ENCODE peak calls at places on chromosomes 11 and 22, in five cellular contexts. N is T-helper 1 cell; H is naive thymus-derived CD4-positive, alpha-beta T cell; R is left kidney; B is hypothalamus. C is an unnamed sample.
A peak's percentile ranks its signal among the peaks of the same experiment; 100 is the strongest.

GRCh38 chr11:19853016-19853415 is 140.4 kb downstream of the NAV2 start:
- DNase-seq in N (no peak), R (peak; percentile 38), B (no peak), H (no peak), C (no peak)

GRCh38 chr22:23083315-23084021 is 13.1 kb downstream of the GNAZ start:
- DNase-seq in N (no peak), B (no peak), H (no peak), R (no peak), C (no peak)

GRCh38 chr22:20232781-20233180 is 35.3 kb downstream of the RTN4R start:
- DNase-seq in H (no peak), N (no peak), B (no peak), R (no peak), C (no peak)

GRCh38 chr11:2098691-2099522 is 40.3 kb downstream of the IGF2 start:
- DNase-seq in R (no peak), H (no peak), N (no peak), B (no peak), C (no peak)

GRCh38 chr22:23806837-23807236 is 20.1 kb downstream of the SMARCB1 start:
- DNase-seq in N (no peak), H (no peak), R (no peak), B (no peak), C (no peak)

GRCh38 chr11:98601181-98601773 is 419.5 kb upstream of the CNTN5 start:
- DNase-seq in R (no peak), H (no peak), B (no peak), N (no peak), C (no peak)

GRCh38 chr22:37176464-37177061 is 11.5 kb downstream of the C1QTNF6 start:
- DNase-seq in B (peak; percentile 19), H (peak; percentile 42), N (no peak), R (peak; percentile 84), C (no peak)

GRCh38 chr11:73292481-73292880 is 15.6 kb upstream of the ARHGEF17 start:
- DNase-seq in B (no peak), R (no peak), H (no peak), N (no peak), C (no peak)

GRCh38 chr11:123973816-123974215 is 3.8 kb downstream of the OR10S1 start:
- DNase-seq in R (peak; percentile 3), B (no peak), N (no peak), H (no peak), C (no peak)

GRCh38 chr22:25232301-25232700 is 12.9 kb downstream of the CRYBB2 start:
- DNase-seq in H (no peak), R (no peak), B (no peak), N (no peak), C (no peak)

GRCh38 chr11:97525273-97525672 is 1135.5 kb downstream of the JRKL start:
- DNase-seq in H (no peak), B (no peak), R (no peak), N (no peak), C (no peak)

GRCh38 chr11:95698939-95699562 is 90.5 kb downstream of the FAM76B start:
- DNase-seq in B (no peak), R (no peak), H (no peak), N (no peak), C (no peak)

GRCh38 chr11:75773595-75774353 is 5.2 kb downstream of the DGAT2 start:
- DNase-seq in N (no peak), B (no peak), R (no peak), H (no peak), C (no peak)

GRCh38 chr11:123304828-123305530 is 109.9 kb upstream of the CLMP start:
- DNase-seq in B (no peak), H (no peak), R (no peak), N (no peak), C (no peak)

GRCh38 chr11:12411806-12412727 is 34.7 kb downstream of the PARVA start:
- DNase-seq in R (peak; percentile 86), B (peak; percentile 45), N (no peak), H (peak; percentile 22), C (peak; percentile 13)

GRCh38 chr11:75859614-75860013 is 44.6 kb downstream of the UVRAG start:
- DNase-seq in H (no peak), B (no peak), N (no peak), R (no peak), C (no peak)

GRCh38 chr22:23058063-23058462 is 12.3 kb upstream of the GNAZ start:
- DNase-seq in H (no peak), B (no peak), N (no peak), R (no peak), C (no peak)

GRCh38 chr22:25876871-25877270 is 134.9 kb downstream of the MYO18B start:
- DNase-seq in H (no peak), R (no peak), B (no peak), N (no peak), C (no peak)

GRCh38 chr11:100863080-100863581 is 176.0 kb downstream of the ARHGAP42 start:
- DNase-seq in B (no peak), H (no peak), R (peak; percentile 60), N (no peak), C (no peak)

GRCh38 chr22:24315367-24315781 is 44.7 kb downstream of the SPECC1L start:
- DNase-seq in B (no peak), N (no peak), H (no peak), R (no peak), C (no peak)

GRCh38 chr11:110762596-110762995 is 50.4 kb upstream of the ARHGAP20 start:
- DNase-seq in H (no peak), R (no peak), N (no peak), B (no peak), C (no peak)

GRCh38 chr11:47351159-47352126 is 1.1 kb downstream of the MYBPC3 start:
- DNase-seq in N (no peak), H (no peak), B (no peak), R (no peak), C (no peak)

GRCh38 chr11:44776840-44777536 is 50.2 kb downstream of the TSPAN18 start:
- DNase-seq in R (no peak), H (no peak), N (no peak), B (no peak), C (no peak)

GRCh38 chr11:1598816-1599215 is 722 bp upstream of the KRTAP5-2 start:
- DNase-seq in B (no peak), R (no peak), N (no peak), H (no peak), C (no peak)

GRCh38 chr11:35138949-35139881 is at the start of gene CD44:
- DNase-seq in N (peak; percentile 69), H (peak; percentile 76), R (peak; percentile 76), B (peak; percentile 11), C (peak; percentile 71)

GRCh38 chr11:68254421-68254820 is 17.4 kb downstream of the C11orf24 start:
- DNase-seq in N (no peak), H (no peak), B (no peak), R (no peak), C (no peak)

GRCh38 chr11:93329936-93330445 is 551 bp upstream of the DEUP1 start:
- DNase-seq in H (no peak), B (no peak), N (no peak), R (peak; percentile 63), C (no peak)

GRCh38 chr11:43589601-43590250 is 90.8 kb upstream of the HSD17B12 start:
- DNase-seq in B (no peak), H (no peak), R (no peak), N (no peak), C (no peak)

GRCh38 chr11:69280451-69280850 is 13.5 kb upstream of the MYEOV start:
- DNase-seq in H (no peak), B (no peak), N (no peak), R (no peak), C (no peak)

GRCh38 chr22:50733521-50734342 is 4.3 kb upstream of the ACR start:
- DNase-seq in H (no peak), B (peak; percentile 75), R (peak; percentile 55), N (no peak), C (no peak)

GRCh38 chr22:24230911-24231656 is 13.8 kb downstream of the GGT5 start:
- DNase-seq in B (no peak), H (peak; percentile 40), N (peak; percentile 26), R (peak; percentile 29), C (peak; percentile 48)

GRCh38 chr11:65575568-65576231 is at the start of gene EHBP1L1:
- DNase-seq in R (peak; percentile 73), N (peak; percentile 69), B (no peak), H (peak; percentile 81), C (peak; percentile 73)

GRCh38 chr11:13962562-13963168 is at the start of gene SPON1:
- DNase-seq in N (no peak), R (peak; percentile 92), B (peak; percentile 65), H (peak; percentile 57), C (peak; percentile 70)

GRCh38 chr22:36331306-36331911 is 56.4 kb downstream of the MYH9 start:
- DNase-seq in N (peak; percentile 59), H (peak; percentile 77), R (peak; percentile 72), B (peak; percentile 48), C (peak; percentile 70)

GRCh38 chr22:50697667-50698506 is 25.3 kb downstream of the SHANK3 start:
- DNase-seq in H (no peak), R (no peak), B (no peak), N (no peak), C (no peak)

GRCh38 chr11:35185696-35186095 is 46.7 kb downstream of the CD44 start:
- DNase-seq in R (no peak), N (no peak), B (no peak), H (no peak), C (no peak)

GRCh38 chr11:72079776-72080325 is 491 bp downstream of the NUMA1 start:
- DNase-seq in B (no peak), R (no peak), N (peak; percentile 7), H (no peak), C (peak; percentile 43)

GRCh38 chr11:79100093-79100704 is 340.6 kb downstream of the TENM4 start:
- DNase-seq in B (peak; percentile 11), N (no peak), R (peak; percentile 78), H (no peak), C (no peak)